ENCODE peak calls at places on chromosomes 11 and 22, in five cellular contexts. B is A549, Y is K562, P is HepG2, Q is GM12878. D is an unnamed sample.

GRCh38 chr11:17277024-17277584 is 565 bp downstream of the NUCB2 start:
- DNase-seq in B (peak), Y (no peak), P (no peak), Q (no peak), D (no peak)

GRCh38 chr11:66100272-66101037 is 30.4 kb downstream of the PACS1 start:
- DNase-seq in B (peak), Y (no peak), P (no peak), Q (no peak), D (no peak)

GRCh38 chr11:107998761-107999160 is 9.9 kb upstream of the CUL5 start:
- DNase-seq in B (no peak), Y (no peak), P (no peak), Q (no peak), D (no peak)

GRCh38 chr22:44391481-44392445 is 79.0 kb upstream of the SHISAL1 start:
- DNase-seq in B (no peak), Y (no peak), P (no peak), Q (no peak), D (peak)

GRCh38 chr11:114262681-114263509 is 33.3 kb upstream of the NNMT start:
- DNase-seq in B (peak), Y (peak), P (peak), Q (no peak), D (peak)

GRCh38 chr11:57294225-57295131 is 30.3 kb downstream of the TNKS1BP1 start:
- DNase-seq in B (no peak), Y (no peak), P (no peak), Q (no peak), D (no peak)

GRCh38 chr22:40322818-40323447 is 23.4 kb upstream of the ADSL start:
- DNase-seq in B (no peak), Y (no peak), P (no peak), Q (no peak), D (no peak)

GRCh38 chr11:58577441-58578135 is 1.3 kb upstream of the ZFP91 start:
- DNase-seq in B (no peak), Y (peak), P (peak), Q (peak), D (no peak)

GRCh38 chr22:22673628-22674027 is 29.2 kb downstream of the GGTLC2 start:
- DNase-seq in B (no peak), Y (no peak), P (no peak), Q (no peak), D (no peak)

GRCh38 chr11:7936615-7937014 is 4.9 kb downstream of the OR10A3 start:
- DNase-seq in B (no peak), Y (no peak), P (no peak), Q (no peak), D (no peak)

GRCh38 chr22:22235564-22235963 is 9.0 kb upstream of the VPREB1 start:
- DNase-seq in B (no peak), Y (peak), P (no peak), Q (peak), D (peak)

GRCh38 chr11:35242412-35242811 is 103.4 kb downstream of the CD44 start:
- DNase-seq in B (no peak), Y (no peak), P (no peak), Q (no peak), D (no peak)

GRCh38 chr22:50317178-50317577 is 9.6 kb downstream of the DENND6B start:
- DNase-seq in B (no peak), Y (no peak), P (no peak), Q (no peak), D (no peak)

GRCh38 chr11:74019860-74020259 is 11.0 kb upstream of the UCP3 start:
- DNase-seq in B (no peak), Y (no peak), P (no peak), Q (peak), D (no peak)

GRCh38 chr11:23995891-23996290 is 501.0 kb upstream of the LUZP2 start:
- DNase-seq in B (no peak), Y (no peak), P (no peak), Q (no peak), D (no peak)

GRCh38 chr11:46353706-46354105 is 6.4 kb downstream of the DGKZ start:
- DNase-seq in B (no peak), Y (no peak), P (no peak), Q (no peak), D (no peak)

GRCh38 chr11:84414936-84415335 is 1128.8 kb upstream of the CCDC90B start:
- DNase-seq in B (no peak), Y (no peak), P (no peak), Q (no peak), D (no peak)

GRCh38 chr11:78868563-78868962 is 293.9 kb upstream of the NARS2 start:
- DNase-seq in B (no peak), Y (no peak), P (no peak), Q (no peak), D (no peak)

GRCh38 chr22:29580200-29580810 is 608 bp downstream of the NIPSNAP1 start:
- DNase-seq in B (no peak), Y (no peak), P (peak), Q (no peak), D (peak)

GRCh38 chr11:64711138-64711943 is 11.7 kb downstream of the NRXN2 start:
- DNase-seq in B (no peak), Y (peak), P (no peak), Q (no peak), D (peak)

GRCh38 chr22:28548411-28548810 is 131.2 kb downstream of the TTC28 start:
- DNase-seq in B (no peak), Y (no peak), P (no peak), Q (no peak), D (no peak)

GRCh38 chr11:58622344-58622743 is at the start of gene CNTF:
- DNase-seq in B (no peak), Y (no peak), P (no peak), Q (no peak), D (no peak)

GRCh38 chr11:79046365-79046764 is 394.5 kb downstream of the TENM4 start:
- DNase-seq in B (no peak), Y (no peak), P (no peak), Q (no peak), D (no peak)

GRCh38 chr11:8168485-8169257 is at the start of gene RIC3:
- DNase-seq in B (no peak), Y (no peak), P (no peak), Q (no peak), D (peak)

GRCh38 chr11:75558939-75559843 is 2.9 kb upstream of the SERPINH1 start:
- DNase-seq in B (no peak), Y (peak), P (no peak), Q (no peak), D (no peak)

GRCh38 chr11:27196040-27196897 is 155.7 kb downstream of the BBOX1 start:
- DNase-seq in B (no peak), Y (no peak), P (no peak), Q (no peak), D (no peak)

GRCh38 chr11:92960886-92961285 is 8.6 kb upstream of the MTNR1B start:
- DNase-seq in B (no peak), Y (no peak), P (no peak), Q (no peak), D (no peak)

GRCh38 chr22:23146842-23147205 is 1.5 kb downstream of the RAB36 start:
- DNase-seq in B (no peak), Y (no peak), P (no peak), Q (no peak), D (no peak)

GRCh38 chr22:34966980-34967379 is 99.0 kb upstream of the ISX start:
- DNase-seq in B (peak), Y (no peak), P (no peak), Q (no peak), D (no peak)

GRCh38 chr22:49261616-49262015 is 566.1 kb downstream of the BRD1 start:
- DNase-seq in B (no peak), Y (no peak), P (no peak), Q (no peak), D (no peak)

GRCh38 chr11:47987781-47988180 is 7.4 kb downstream of the PTPRJ start:
- DNase-seq in B (no peak), Y (no peak), P (no peak), Q (no peak), D (no peak)

GRCh38 chr11:112780351-112781043 is 180.7 kb upstream of the NCAM1 start:
- DNase-seq in B (no peak), Y (no peak), P (no peak), Q (no peak), D (no peak)

GRCh38 chr11:71207563-71207962 is 44.8 kb downstream of the SHANK2 start:
- DNase-seq in B (no peak), Y (no peak), P (no peak), Q (no peak), D (no peak)

GRCh38 chr11:5380740-5381342 is 2.8 kb upstream of the OR51M1 start:
- DNase-seq in B (peak), Y (peak), P (peak), Q (no peak), D (peak)

GRCh38 chr11:117618956-117619355 is 178.1 kb downstream of the DSCAML1 start:
- DNase-seq in B (no peak), Y (no peak), P (no peak), Q (no peak), D (peak)

GRCh38 chr11:2681408-2682145 is 18.2 kb downstream of the KCNQ1OT1 start:
- DNase-seq in B (no peak), Y (no peak), P (no peak), Q (no peak), D (no peak)
- TF ChIP-seq MAX in B (no peak), Y (no peak), P (no peak), Q (no peak), D (no peak)

GRCh38 chr11:43419460-43419859 is 60.7 kb downstream of the TTC17 start:
- DNase-seq in B (peak), Y (peak), P (peak), Q (no peak), D (no peak)

DNA sequence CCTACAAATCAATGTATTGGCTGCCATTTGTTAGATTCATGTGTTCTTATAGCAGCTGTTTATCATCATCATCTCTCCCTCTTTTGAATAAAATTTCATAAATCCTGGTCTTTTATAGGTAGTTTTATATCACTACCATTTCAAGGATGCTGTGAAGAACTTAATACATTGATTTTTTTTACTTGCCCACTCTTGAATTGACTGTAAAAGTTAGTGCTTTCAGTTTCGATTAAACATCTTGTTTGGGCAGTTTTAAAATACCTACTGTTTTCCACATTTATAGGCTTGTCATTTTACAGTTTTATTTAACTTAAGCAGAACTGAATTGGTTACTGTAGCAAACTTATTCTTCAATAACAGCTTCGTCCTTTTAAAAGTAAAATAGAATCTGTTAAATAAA is 59.5 kb downstream of the TTC17 start:
- DNase-seq in B (no peak), Y (no peak), P (no peak), Q (no peak), D (no peak)
- TF ChIP-seq ESRRA in B (no peak), Y (no peak), P (no peak), Q (no peak), D (no peak)

GRCh38 chr22:19620742-19621371 is 93.4 kb upstream of the SEPTIN5 start:
- DNase-seq in B (no peak), Y (no peak), P (no peak), Q (no peak), D (no peak)

GRCh38 chr22:19619144-19620009 is 94.9 kb upstream of the SEPTIN5 start:
- DNase-seq in B (no peak), Y (no peak), P (no peak), Q (peak), D (no peak)

GRCh38 chr22:19622061-19622441 is 92.3 kb upstream of the SEPTIN5 start:
- DNase-seq in B (no peak), Y (no peak), P (no peak), Q (peak), D (no peak)

GRCh38 chr22:19625331-19626041 is 88.8 kb upstream of the SEPTIN5 start:
- DNase-seq in B (no peak), Y (no peak), P (no peak), Q (no peak), D (no peak)

GRCh38 chr22:19621372-19622060 is 92.8 kb upstream of the SEPTIN5 start:
- DNase-seq in B (no peak), Y (no peak), P (no peak), Q (no peak), D (no peak)
- TF ChIP-seq USF2 in B (no peak), Y (no peak), P (no peak), Q (no peak), D (no peak)

GRCh38 chr22:19472233-19472632 is 6.8 kb downstream of the UFD1 start:
- DNase-seq in B (no peak), Y (no peak), P (no peak), Q (no peak), D (no peak)
- TF ChIP-seq MAX in B (no peak), Y (no peak), P (no peak), Q (no peak), D (no peak)

GRCh38 chr22:38261478-38261803 is 11.4 kb downstream of the TMEM184B start:
- DNase-seq in B (no peak), Y (no peak), P (no peak), Q (no peak), D (no peak)

GRCh38 chr22:38257650-38258246 is 15.1 kb downstream of the TMEM184B start:
- DNase-seq in B (no peak), Y (no peak), P (no peak), Q (no peak), D (no peak)

GRCh38 chr22:38260760-38261477 is 11.9 kb downstream of the TMEM184B start:
- DNase-seq in B (no peak), Y (no peak), P (peak), Q (no peak), D (no peak)

GRCh38 chr22:38258895-38259294 is 13.9 kb downstream of the TMEM184B start:
- DNase-seq in B (no peak), Y (no peak), P (no peak), Q (no peak), D (no peak)

DNA sequence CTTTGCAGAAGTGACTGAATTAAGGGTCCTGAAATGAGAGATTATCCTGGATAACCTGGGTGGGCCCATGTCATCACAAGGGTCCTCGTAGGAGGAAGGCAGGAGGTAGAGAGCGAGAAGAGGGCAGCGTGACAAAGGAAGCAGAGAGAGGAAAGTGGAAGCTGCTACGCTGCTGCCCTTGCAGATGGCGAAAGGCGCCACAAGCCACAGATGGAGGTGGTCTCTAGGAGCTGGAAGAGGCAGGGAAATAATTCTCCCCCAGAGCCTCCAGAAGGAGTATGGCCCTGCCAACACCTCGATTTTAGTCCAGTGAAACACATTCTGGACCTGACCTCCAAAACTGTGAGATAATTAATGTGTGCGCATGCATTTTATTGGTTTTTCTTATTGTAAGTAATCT is 13.4 kb downstream of the TMEM184B start:
- DNase-seq in B (no peak), Y (no peak), P (no peak), Q (no peak), D (no peak)
- TF ChIP-seq ESRRA in B (no peak), Y (no peak), P (no peak), Q (no peak), D (no peak)

DNA sequence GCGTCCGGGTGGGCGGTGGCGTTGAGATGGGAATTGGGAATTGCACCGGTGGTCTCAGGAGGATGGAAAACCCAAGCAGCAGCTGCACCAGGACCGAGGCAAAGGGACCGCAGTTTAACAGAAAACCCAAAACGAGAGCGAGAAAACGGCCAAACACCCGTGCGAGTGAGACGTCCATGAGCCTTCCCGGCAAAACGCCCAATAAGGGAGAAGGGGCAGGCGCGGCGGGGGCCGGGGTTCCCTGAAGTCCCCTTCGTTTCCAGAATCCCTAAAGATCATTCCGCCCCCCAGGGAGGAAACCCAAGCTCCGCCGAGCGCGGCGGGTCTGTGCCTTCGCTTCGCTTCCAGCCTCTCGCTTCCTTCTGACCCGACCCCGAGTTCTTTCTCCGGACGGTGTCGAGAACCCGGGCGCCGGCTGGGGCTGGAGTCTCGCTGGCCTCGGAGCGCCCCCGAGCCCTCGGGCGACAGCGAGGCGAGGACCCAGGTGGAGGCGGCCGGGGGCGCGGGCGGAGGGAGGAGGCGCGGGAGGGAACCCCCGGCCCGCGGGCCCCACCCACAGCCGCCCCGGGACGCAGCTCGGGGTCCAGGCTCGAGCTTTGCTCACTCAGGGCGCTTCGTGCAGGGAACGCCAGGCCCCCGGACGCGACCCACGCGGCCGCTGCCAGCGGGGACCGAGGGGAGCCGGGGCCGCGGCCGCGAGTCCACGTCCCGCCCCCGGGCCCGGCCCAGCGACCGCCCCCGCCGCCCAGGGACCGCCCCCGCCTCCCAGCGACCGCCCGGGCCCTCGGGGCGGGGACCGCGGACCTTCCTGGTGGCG is at the start of gene PGGHG:
- DNase-seq in B (peak), Y (no peak), P (no peak), Q (no peak), D (peak)
- TF ChIP-seq USF2 in B (no peak), Y (no peak), P (no peak), Q (no peak), D (no peak)

DNA sequence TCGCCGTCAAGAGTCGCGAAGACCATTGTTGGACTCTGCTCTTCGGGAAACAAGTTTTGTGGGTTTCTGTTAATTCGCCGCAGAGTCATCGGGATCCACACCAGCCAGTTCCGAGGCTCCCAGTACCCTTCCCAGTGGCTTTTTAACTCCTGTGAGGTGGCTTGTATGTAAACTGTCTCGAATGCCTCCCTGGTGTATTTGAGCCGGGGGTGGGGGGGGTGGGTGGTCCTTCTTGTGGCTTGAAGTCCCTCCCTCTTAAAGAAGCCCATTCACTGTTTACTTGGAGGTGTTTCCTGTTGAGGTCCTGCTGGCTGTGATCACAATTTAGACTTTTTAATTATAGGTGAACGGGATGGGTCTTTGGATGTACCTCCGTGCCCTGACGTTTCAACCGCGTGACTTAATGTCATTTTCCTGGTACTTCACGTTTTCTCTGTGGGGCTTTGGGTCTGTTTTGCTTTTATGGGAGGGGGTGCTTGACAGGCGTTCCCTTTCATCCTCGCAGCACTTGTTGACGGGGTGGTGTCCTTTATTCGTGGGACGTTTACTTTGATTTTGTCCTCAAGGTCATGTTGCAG is 821 bp downstream of the PPP6R3 start:
- DNase-seq in B (peak), Y (no peak), P (no peak), Q (no peak), D (no peak)
- TF ChIP-seq MAX in B (no peak), Y (no peak), P (no peak), Q (no peak), D (no peak)

DNA sequence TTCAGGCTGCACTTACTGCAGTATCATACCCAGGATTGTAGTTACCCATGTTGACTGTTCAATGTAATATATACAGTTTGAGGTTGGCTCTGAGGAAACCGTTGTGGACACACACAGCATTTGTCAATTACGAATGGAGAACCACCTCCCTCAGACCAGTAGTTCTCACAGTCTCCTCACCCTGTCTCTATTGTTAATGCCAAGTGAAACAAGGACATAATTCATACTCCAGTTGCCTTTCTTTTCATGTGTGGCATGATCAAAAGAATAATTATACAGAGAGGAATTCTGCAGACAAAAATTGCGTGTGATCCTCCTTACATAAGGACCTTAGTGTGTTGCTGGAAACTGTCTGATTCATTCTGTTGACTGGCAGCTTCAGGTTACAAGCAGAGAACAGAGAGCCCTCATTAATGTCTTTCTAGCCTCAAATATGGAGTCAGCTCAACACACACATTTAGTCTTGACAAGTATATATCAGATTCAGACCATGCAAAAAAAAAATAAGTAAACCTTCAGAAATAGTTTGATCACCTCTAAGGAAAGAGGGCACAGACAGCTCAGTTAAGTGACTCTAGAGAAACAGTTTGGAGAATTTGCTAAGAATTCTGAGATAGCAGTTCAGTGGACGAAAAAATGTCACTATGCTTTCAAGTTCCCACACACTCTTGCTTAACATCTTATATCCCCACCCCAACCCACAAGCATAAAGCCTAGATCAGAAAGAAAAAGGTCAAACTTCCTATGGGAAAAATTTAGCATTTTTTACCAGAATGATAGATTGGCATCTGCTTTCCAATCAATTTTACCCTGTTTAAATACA is 96.1 kb downstream of the MAML2 start:
- DNase-seq in B (no peak), Y (no peak), P (peak), Q (no peak), D (no peak)
- TF ChIP-seq ESRRA in B (no peak), Y (no peak), P (no peak), Q (no peak), D (no peak)

GRCh38 chr22:47063071-47063509 is 300.6 kb downstream of the TBC1D22A start:
- DNase-seq in B (no peak), Y (no peak), P (no peak), Q (no peak), D (no peak)
- TF ChIP-seq USF2 in B (no peak), Y (no peak), P (no peak), Q (no peak), D (no peak)